ENCODE peak calls at places on chromosomes 5 and 9, in six cellular contexts. O is HepG2, U is HCT116, Q is H1, S is K562, R is GM12878. E is an unnamed sample.
A peak's percentile ranks its signal among the peaks of the same experiment; 100 is the strongest.

GRCh38 chr5:41176952-41177351 is 36.4 kb downstream of the C6 start:
- DNase-seq in O (no peak), U (no peak), Q (no peak), S (no peak), R (no peak), E (no peak)

GRCh38 chr9:32278991-32279390 is 105.5 kb upstream of the ACO1 start:
- DNase-seq in O (no peak), U (no peak), Q (no peak), S (no peak), R (no peak), E (no peak)

GRCh38 chr9:77843088-77843985 is 188.3 kb downstream of the GNAQ start:
- DNase-seq in O (no peak), U (no peak), Q (no peak), S (peak; percentile 19), R (no peak), E (no peak)

GRCh38 chr5:127428748-127429147 is 88.7 kb upstream of the PRRC1 start:
- DNase-seq in O (peak; percentile 36), U (no peak), Q (no peak), S (no peak), R (no peak), E (no peak)

GRCh38 chr9:17116400-17116837 is 18.4 kb upstream of the CNTLN start:
- DNase-seq in O (peak; percentile 20), U (peak; percentile 19), Q (no peak), S (no peak), R (no peak), E (peak; percentile 6)

GRCh38 chr9:133221177-133221809 is 12.2 kb upstream of the OBP2B start:
- DNase-seq in O (no peak), U (no peak), Q (no peak), S (no peak), R (no peak), E (no peak)

GRCh38 chr9:113505963-113506624 is 42.6 kb downstream of the RGS3 start:
- DNase-seq in O (no peak), U (no peak), Q (no peak), S (no peak), R (no peak), E (peak; percentile 30)

GRCh38 chr9:106783121-106783520 is 79.8 kb upstream of the ZNF462 start:
- DNase-seq in O (no peak), U (no peak), Q (no peak), S (no peak), R (no peak), E (no peak)

GRCh38 chr5:54469655-54470054 is 14.2 kb downstream of the HSPB3 start:
- DNase-seq in O (no peak), U (no peak), Q (no peak), S (no peak), R (peak; percentile 40), E (no peak)

GRCh38 chr9:124780060-124780756 is 3.3 kb downstream of the OLFML2A start:
- DNase-seq in O (no peak), U (no peak), Q (no peak), S (no peak), R (no peak), E (no peak)

GRCh38 chr5:79581535-79581934 is 30.7 kb upstream of the TENT2 start:
- DNase-seq in O (peak; percentile 96), U (no peak), Q (no peak), S (no peak), R (no peak), E (no peak)

GRCh38 chr5:103232393-103232999 is 26.1 kb upstream of the MACIR start:
- DNase-seq in O (peak; percentile 41), U (peak; percentile 36), Q (no peak), S (peak; percentile 44), R (no peak), E (no peak)

GRCh38 chr5:38734353-38734752 is 111.5 kb upstream of the OSMR start:
- DNase-seq in O (no peak), U (no peak), Q (peak; percentile 43), S (no peak), R (no peak), E (no peak)

GRCh38 chr5:21152611-21153010 is 1164.6 kb upstream of the CDH18 start:
- DNase-seq in O (no peak), U (no peak), Q (no peak), S (no peak), R (no peak), E (no peak)

GRCh38 chr5:24268482-24269056 is 376.2 kb downstream of the CDH10 start:
- DNase-seq in O (no peak), U (no peak), Q (no peak), S (no peak), R (no peak), E (no peak)

GRCh38 chr9:128684325-128685021 is 4.5 kb upstream of the SET start:
- DNase-seq in O (peak; percentile 78), U (peak; percentile 86), Q (no peak), S (peak; percentile 76), R (peak; percentile 70), E (no peak)

GRCh38 chr5:21145376-21145775 is 1157.4 kb upstream of the CDH18 start:
- DNase-seq in O (no peak), U (no peak), Q (no peak), S (no peak), R (no peak), E (no peak)

GRCh38 chr9:4832786-4833579 is 40.2 kb downstream of the RCL1 start:
- DNase-seq in O (peak; percentile 94), U (peak; percentile 94), Q (no peak), S (peak; percentile 53), R (no peak), E (no peak)

GRCh38 chr5:84597904-84598303 is 213.2 kb upstream of the EDIL3 start:
- DNase-seq in O (no peak), U (no peak), Q (peak; percentile 49), S (no peak), R (no peak), E (peak; percentile 57)

GRCh38 chr9:108156270-108156998 is 666.9 kb upstream of the KLF4 start:
- DNase-seq in O (no peak), U (peak; percentile 29), Q (no peak), S (peak; percentile 73), R (no peak), E (no peak)

GRCh38 chr5:136205061-136205702 is 12.2 kb upstream of the SMIM32 start:
- DNase-seq in O (no peak), U (no peak), Q (no peak), S (no peak), R (no peak), E (no peak)

GRCh38 chr5:176629317-176629852 is 949 bp downstream of the SNCB start:
- DNase-seq in O (no peak), U (no peak), Q (no peak), S (no peak), R (no peak), E (no peak)
- H3K4me3 ChIP-seq in O (no peak overlapping the region), U (no peak overlapping the region), Q (peak overlapping the region; percentile 87), S (no peak overlapping the region), R (no peak overlapping the region), E (peak overlapping the region; percentile 70)

DNA sequence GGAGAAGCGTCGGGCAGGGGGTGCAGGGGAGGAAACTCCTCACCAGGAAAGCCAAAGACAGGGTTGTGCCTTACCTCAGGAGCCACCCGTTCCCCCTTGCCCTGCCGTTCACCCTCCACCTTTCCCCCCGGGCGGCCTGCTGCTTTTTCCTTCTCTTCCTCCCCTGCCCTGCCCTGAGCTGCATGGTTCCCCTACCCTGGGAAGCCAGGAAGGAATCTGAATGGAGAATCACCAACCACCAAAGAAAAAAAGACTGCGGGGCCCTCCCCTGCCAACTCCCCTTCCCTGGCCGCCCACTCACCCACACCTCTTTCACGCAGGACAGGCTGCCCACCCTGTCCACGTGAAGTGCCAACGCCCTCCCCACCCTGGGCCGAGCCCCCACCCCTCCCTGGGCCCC is 815 bp upstream of the NFX1 start:
- DNase-seq in O (no peak), U (no peak), Q (no peak), S (no peak), R (no peak), E (no peak)
- TF ChIP-seq ZNF274 in O (no peak), U (no peak), Q (no peak), S (no peak), R (no peak), E (no peak)

GRCh38 chr5:150485770-150486401 is 22.0 kb upstream of the NDST1 start:
- DNase-seq in O (no peak), U (no peak), Q (no peak), S (peak; percentile 79), R (no peak), E (no peak)

GRCh38 chr5:150487199-150488061 is 20.5 kb upstream of the NDST1 start:
- DNase-seq in O (peak; percentile 80), U (no peak), Q (no peak), S (peak; percentile 40), R (no peak), E (no peak)

GRCh38 chr5:150484964-150485769 is 22.8 kb upstream of the NDST1 start:
- DNase-seq in O (peak; percentile 39), U (no peak), Q (no peak), S (no peak), R (no peak), E (no peak)

GRCh38 chr5:150488519-150489357 is 19.2 kb upstream of the NDST1 start:
- DNase-seq in O (no peak), U (no peak), Q (no peak), S (peak; percentile 73), R (no peak), E (no peak)

GRCh38 chr5:150486402-150487198 is 21.3 kb upstream of the NDST1 start:
- DNase-seq in O (peak; percentile 71), U (peak; percentile 46), Q (peak; percentile 63), S (peak; percentile 74), R (no peak), E (no peak)
- H3K4me3 ChIP-seq in O (peak overlapping the region; percentile 91), U (peak overlapping the region; percentile 78), Q (peak overlapping the region; percentile 76), S (peak overlapping the region; percentile 88), R (peak overlapping the region; percentile 88), E (peak overlapping the region; percentile 75)

DNA sequence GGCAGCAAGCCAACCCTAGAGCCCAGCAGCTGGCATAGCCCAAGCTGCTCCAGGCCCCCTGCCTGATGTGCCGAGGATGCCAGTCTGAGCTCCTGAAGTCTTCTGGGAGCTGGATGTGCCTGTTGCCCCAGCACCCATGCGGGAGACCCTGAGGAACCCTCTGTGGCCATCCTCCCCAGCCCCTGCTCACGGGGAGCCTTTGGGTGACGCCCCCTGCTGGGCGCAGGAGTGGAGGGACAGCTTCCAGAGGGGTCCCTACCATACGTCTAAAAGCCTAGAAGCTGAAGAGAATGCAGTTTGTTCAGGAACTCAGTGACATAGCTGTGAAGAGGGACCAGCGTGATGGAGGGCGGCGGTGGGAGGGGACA is 33.1 kb upstream of the MVB12B start:
- DNase-seq in O (no peak), U (no peak), Q (no peak), S (peak; percentile 26), R (no peak), E (no peak)
- TF ChIP-seq ZNF274 in O (no peak), U (no peak), Q (no peak), S (no peak), R (no peak), E (no peak)

E was measured in NT2/D1.